ENCODE peak calls at places on chromosomes 2 and 18, in seven cellular contexts. W, I, A, O, K, N and S are unnamed samples.

GRCh38 chr18:58768293-58768974 is 96.2 kb upstream of the ZNF532 start:
- DNase-seq in K (peak), W (peak), O (no peak), N (peak), A (peak), I (peak), S (peak)

GRCh38 chr2:217452928-217453327 is 549.9 kb downstream of the TNS1 start:
- DNase-seq in I (no peak), N (no peak), O (no peak), A (no peak), W (no peak), K (no peak), S (no peak)

GRCh38 chr2:171432206-171432968 is 1.4 kb downstream of the METTL8 start:
- DNase-seq in A (no peak), N (no peak), K (no peak), W (no peak), I (no peak), O (no peak), S (no peak)

GRCh38 chr18:43587538-43588153 is 310.4 kb upstream of the SYT4 start:
- DNase-seq in I (peak), O (peak), A (no peak), W (peak), N (peak), K (peak), S (no peak)

GRCh38 chr2:17771956-17772355 is 18.0 kb downstream of the GEN1 start:
- DNase-seq in I (no peak), N (no peak), O (no peak), W (no peak), K (no peak), A (no peak), S (no peak)

GRCh38 chr2:119753041-119753929 is 6.4 kb upstream of the PTPN4 start:
- DNase-seq in I (peak), K (peak), O (no peak), W (peak), A (no peak), N (peak), S (peak)

GRCh38 chr2:60581461-60582282 is 28.2 kb upstream of the BCL11A start:
- DNase-seq in A (peak), O (no peak), I (peak), K (peak), W (peak), N (peak), S (peak)

GRCh38 chr2:100699131-100699530 is 120.8 kb upstream of the NPAS2 start:
- DNase-seq in A (no peak), I (no peak), N (no peak), W (no peak), K (no peak), O (no peak), S (no peak)

GRCh38 chr2:109069430-109070194 is 59.4 kb upstream of the SH3RF3 start:
- DNase-seq in A (no peak), I (no peak), W (no peak), N (no peak), O (no peak), K (no peak), S (no peak)

GRCh38 chr2:236177604-236177966 is 9.4 kb upstream of the GBX2 start:
- DNase-seq in I (no peak), W (no peak), A (no peak), K (peak), N (peak), O (no peak), S (peak)

GRCh38 chr2:181393472-181393871 is 63.7 kb upstream of the ITGA4 start:
- DNase-seq in A (no peak), O (no peak), I (peak), N (no peak), K (peak), W (peak), S (no peak)

GRCh38 chr18:58861853-58862252 is 2.8 kb upstream of the ZNF532 start:
- DNase-seq in O (no peak), N (no peak), I (no peak), K (no peak), A (no peak), W (no peak), S (no peak)

GRCh38 chr2:216404010-216404618 is 8.2 kb upstream of the SMARCAL1 start:
- DNase-seq in N (peak), A (no peak), I (peak), O (no peak), W (no peak), K (peak), S (peak)

GRCh38 chr2:128786296-128786695 is 467.6 kb upstream of the HS6ST1 start:
- DNase-seq in N (no peak), K (no peak), W (no peak), O (no peak), I (no peak), A (no peak), S (no peak)

GRCh38 chr2:96601382-96602292 is 36.5 kb downstream of the KANSL3 start:
- DNase-seq in K (no peak), I (no peak), N (peak), W (no peak), A (no peak), O (no peak), S (no peak)

GRCh38 chr2:3388412-3388738 is 8.9 kb downstream of the TRAPPC12 start:
- DNase-seq in A (no peak), O (no peak), I (no peak), W (no peak), K (no peak), N (no peak), S (no peak)

GRCh38 chr18:8448091-8448490 is 161.1 kb upstream of the RAB12 start:
- DNase-seq in W (peak), A (no peak), O (no peak), I (no peak), K (peak), N (no peak), S (no peak)

GRCh38 chr2:180753809-180754761 is 226.3 kb upstream of the UBE2E3 start:
- DNase-seq in O (no peak), N (no peak), K (peak), I (peak), A (no peak), W (peak), S (no peak)

GRCh38 chr2:42138163-42139016 is 30.8 kb upstream of the EML4 start:
- DNase-seq in W (peak), N (peak), O (peak), K (peak), I (peak), A (no peak), S (no peak)

GRCh38 chr2:29014811-29015414 is 33.8 kb downstream of the TOGARAM2 start:
- DNase-seq in A (no peak), I (peak), O (no peak), W (peak), K (peak), N (peak), S (no peak)

GRCh38 chr18:34740724-34741123 is 30.6 kb downstream of the DTNA start:
- DNase-seq in N (no peak), O (no peak), K (no peak), A (no peak), W (no peak), I (no peak), S (no peak)

GRCh38 chr18:58476521-58477210 is 152.2 kb downstream of the ALPK2 start:
- DNase-seq in N (no peak), O (no peak), A (no peak), I (no peak), W (no peak), K (no peak), S (no peak)

GRCh38 chr2:65687614-65688013 is 255.2 kb upstream of the SPRED2 start:
- DNase-seq in O (no peak), I (no peak), N (no peak), W (no peak), A (no peak), K (no peak), S (no peak)

GRCh38 chr2:1804251-1804855 is 60.0 kb upstream of the PXDN start:
- DNase-seq in K (no peak), A (no peak), O (no peak), N (no peak), I (no peak), W (no peak), S (no peak)

GRCh38 chr18:14784133-14784532 is 36.2 kb downstream of the ANKRD30B start:
- DNase-seq in W (no peak), K (no peak), A (no peak), I (no peak), N (no peak), O (no peak), S (no peak)

GRCh38 chr2:178296394-178297090 is 102.2 kb downstream of the OSBPL6 start:
- DNase-seq in N (no peak), W (no peak), O (no peak), A (no peak), I (no peak), K (no peak), S (no peak)

GRCh38 chr2:109644571-109645275 is 30.6 kb downstream of the SOWAHC start:
- DNase-seq in W (no peak), N (peak), K (no peak), I (no peak), O (no peak), A (no peak), S (no peak)

GRCh38 chr18:77130229-77131099 is 2.1 kb downstream of the MBP start:
- DNase-seq in K (no peak), W (no peak), N (no peak), A (no peak), O (no peak), I (no peak), S (no peak)

GRCh38 chr2:40371525-40372277 is 80.2 kb downstream of the SLC8A1 start:
- DNase-seq in N (peak), K (peak), A (no peak), I (peak), O (no peak), W (peak), S (peak)

GRCh38 chr2:10504370-10504993 is 56.4 kb upstream of the ODC1 start:
- DNase-seq in N (no peak), W (no peak), A (no peak), O (no peak), K (no peak), I (no peak), S (no peak)

GRCh38 chr18:75823376-75823950 is 396.0 kb upstream of the SMIM21 start:
- DNase-seq in W (no peak), K (no peak), O (no peak), A (no peak), N (no peak), I (no peak), S (no peak)

GRCh38 chr18:64330976-64331375 is 182.1 kb upstream of the LINC00305 start:
- DNase-seq in K (no peak), O (no peak), N (no peak), I (no peak), W (no peak), A (no peak), S (no peak)

GRCh38 chr2:216519154-216519762 is 20.6 kb downstream of the RPL37A start:
- DNase-seq in N (peak), A (no peak), W (peak), O (peak), K (peak), I (peak), S (peak)